ENCODE peak calls at places on chromosomes 16 and 17, in four cellular contexts. M is activated naive CD8-positive, alpha-beta T cell treated with anti-CD3 and anti-CD28 coated beads, Interleukin-2, amount 50 U/mL, for 16 hours; S is iris pigment epithelial cell; H is B cell. W is an unnamed sample.

GRCh38 chr17:71080937-71081336 is 911.6 kb downstream of the KCNJ2 start:
- DNase-seq in M (no peak), S (no peak), H (no peak), W (no peak)

GRCh38 chr17:40351185-40352043 is 13.1 kb downstream of the GJD3 start:
- DNase-seq in M (no peak), S (no peak), H (no peak), W (no peak)

GRCh38 chr16:84278333-84278732 is 16.3 kb upstream of the WFDC1 start:
- DNase-seq in M (no peak), S (no peak), H (no peak), W (no peak)

GRCh38 chr16:89066746-89067145 is 26.9 kb upstream of the ACSF3 start:
- DNase-seq in M (no peak), S (no peak), H (no peak), W (no peak)

GRCh38 chr16:24013733-24014645 is 178.2 kb downstream of the PRKCB start:
- DNase-seq in M (peak; percentile 31), S (no peak), H (peak; percentile 98), W (no peak)

GRCh38 chr16:80804451-80805383 is at the start of gene CDYL2:
- DNase-seq in M (peak; percentile 1), S (no peak), H (no peak), W (no peak)

GRCh38 chr16:57791903-57792461 is 10.3 kb downstream of the KIFC3 start:
- DNase-seq in M (no peak), S (no peak), H (no peak), W (no peak)

GRCh38 chr17:43778337-43779144 is at the start of gene DUSP3:
- DNase-seq in M (peak; percentile 39), S (peak; percentile 93), H (peak; percentile 67), W (peak; percentile 38)

GRCh38 chr17:48131216-48131824 is 23.8 kb downstream of the SNX11 start:
- DNase-seq in M (peak; percentile 15), S (peak; percentile 48), H (peak; percentile 74), W (peak; percentile 43)